ENCODE peak calls at places on chromosomes 16 and 17, in ten cellular contexts. M is myocyte, X is NCI-H1105, B is body of pancreas, E is head of caudate nucleus, W is HFFc6, L is NCI-H1694, V is dorsolateral prefrontal cortex, P is RPMI7951, G is mesothelial cell of epicardium. D is an unnamed sample.

GRCh38 chr16:50234771-50235556 is 31.4 kb upstream of the ADCY7 start:
- DNase-seq in B (no peak), E (no peak), W (peak), G (no peak), X (no peak), L (no peak), V (no peak), P (peak), M (no peak), D (no peak)

GRCh38 chr17:11780621-11781020 is 182.4 kb downstream of the DNAH9 start:
- DNase-seq in V (no peak), M (no peak), X (no peak), G (no peak), W (no peak), B (no peak), E (no peak), L (no peak), P (no peak), D (no peak)

GRCh38 chr17:58084317-58084981 is 1.2 kb downstream of the DYNLL2 start:
- DNase-seq in M (peak), B (peak), G (no peak), V (no peak), X (peak), E (no peak), L (peak), P (peak), W (peak), D (no peak)

GRCh38 chr16:84885024-84885910 is 65.5 kb downstream of the CRISPLD2 start:
- DNase-seq in L (no peak), B (no peak), X (no peak), M (no peak), G (no peak), E (peak), V (peak), P (peak), W (no peak), D (peak)

GRCh38 chr16:60452646-60453045 is 1583.6 kb downstream of the CDH8 start:
- DNase-seq in B (no peak), G (no peak), X (no peak), V (no peak), L (no peak), E (no peak), W (no peak), M (no peak), P (no peak), D (no peak)

GRCh38 chr16:80447263-80447662 is 93.5 kb upstream of the DYNLRB2 start:
- DNase-seq in B (no peak), V (no peak), W (no peak), E (no peak), X (no peak), L (no peak), M (no peak), G (no peak), P (peak), D (no peak)

GRCh38 chr16:77422196-77422784 is 12.5 kb downstream of the ADAMTS18 start:
- DNase-seq in G (no peak), P (no peak), L (no peak), V (no peak), B (no peak), E (no peak), W (no peak), M (no peak), X (no peak), D (no peak)

GRCh38 chr17:82301916-82302497 is 15.4 kb downstream of the CD7 start:
- DNase-seq in P (no peak), M (no peak), L (no peak), B (no peak), W (no peak), E (no peak), V (no peak), X (no peak), G (no peak), D (no peak)

GRCh38 chr16:84349852-84350565 is 18.3 kb upstream of the ATP2C2 start:
- DNase-seq in V (no peak), G (no peak), L (no peak), M (no peak), B (no peak), X (no peak), P (no peak), W (no peak), E (no peak), D (no peak)

GRCh38 chr17:6244796-6245195 is 174.6 kb downstream of the WSCD1 start:
- DNase-seq in W (no peak), B (no peak), L (no peak), X (no peak), V (no peak), E (no peak), M (no peak), G (no peak), P (no peak), D (no peak)

GRCh38 chr16:54240180-54241125 is 46.1 kb downstream of the IRX3 start:
- DNase-seq in G (no peak), L (no peak), X (no peak), W (no peak), V (no peak), E (no peak), B (no peak), P (no peak), M (no peak), D (peak)

GRCh38 chr17:11487469-11487868 is 110.8 kb upstream of the DNAH9 start:
- DNase-seq in E (no peak), X (no peak), L (no peak), V (no peak), W (no peak), G (no peak), B (no peak), M (no peak), P (no peak), D (no peak)

GRCh38 chr16:30112197-30113030 is 923 bp downstream of the GDPD3 start:
- DNase-seq in G (no peak), E (no peak), X (no peak), V (peak), B (no peak), M (no peak), P (peak), L (peak), W (no peak), D (no peak)

GRCh38 chr17:80008383-80008840 is 27.3 kb downstream of the TBC1D16 start:
- DNase-seq in P (peak), M (peak), V (peak), L (peak), E (peak), G (peak), X (peak), B (peak), W (peak), D (no peak)

GRCh38 chr17:18093616-18094408 is 6.1 kb downstream of the DRG2 start:
- DNase-seq in L (peak), E (no peak), M (peak), X (no peak), V (peak), B (no peak), G (no peak), P (peak), W (peak), D (no peak)

GRCh38 chr17:77569846-77570564 is 388.5 kb upstream of the TNRC6C start:
- DNase-seq in B (no peak), P (no peak), L (no peak), M (no peak), G (no peak), E (no peak), V (no peak), X (no peak), W (no peak), D (no peak)

GRCh38 chr16:12419987-12420386 is 383.7 kb downstream of the CPPED1 start:
- DNase-seq in E (no peak), L (no peak), V (no peak), B (no peak), P (no peak), M (no peak), X (no peak), W (no peak), G (no peak), D (no peak)

GRCh38 chr17:50163846-50164696 is 1.7 kb upstream of the SGCA start:
- DNase-seq in M (peak), V (no peak), L (no peak), B (no peak), G (no peak), W (no peak), E (no peak), P (no peak), X (no peak), D (no peak)

GRCh38 chr17:75087558-75088453 is at the start of gene SLC16A5:
- DNase-seq in P (peak), X (no peak), W (peak), M (no peak), G (peak), B (peak), E (no peak), L (no peak), V (peak), D (no peak)